ENCODE peak calls at places on chromosomes 4 and X, in five cellular contexts. Y is IMR-90, D is HCT116, V is OCI-LY7, O is GM23248. P is an unnamed sample.
A peak's percentile ranks its signal among the peaks of the same experiment; 100 is the strongest.

GRCh38 chrX:101595739-101596419 is 21.9 kb downstream of the ARMCX6 start:
- DNase-seq in V (peak; percentile 53), Y (peak; percentile 75), D (peak; percentile 58), O (peak; percentile 70), P (peak; percentile 52)

GRCh38 chr4:102687373-102687981 is 73.3 kb downstream of the MANBA start:
- DNase-seq in Y (peak; percentile 43), D (peak; percentile 38), V (no peak), O (peak; percentile 55), P (peak; percentile 84)

GRCh38 chr4:80393246-80393969 is 57.9 kb downstream of the CFAP299 start:
- DNase-seq in Y (peak; percentile 94), V (no peak), O (peak; percentile 85), D (no peak), P (no peak)

GRCh38 chrX:5163663-5164062 is 1065.0 kb downstream of the NLGN4X start:
- DNase-seq in Y (no peak), V (peak; percentile 84), O (no peak), D (no peak), P (no peak)

GRCh38 chr4:181998588-181998987 is 244.6 kb upstream of the TENM3 start:
- DNase-seq in O (no peak), D (no peak), V (no peak), Y (no peak), P (no peak)

GRCh38 chr4:5839751-5840674 is 52.9 kb downstream of the CRMP1 start:
- DNase-seq in O (peak; percentile 62), V (no peak), Y (no peak), D (no peak), P (no peak)

GRCh38 chr4:154626793-154627484 is 14.5 kb upstream of the FGG start:
- DNase-seq in D (peak; percentile 63), O (peak; percentile 54), Y (peak; percentile 6), V (peak; percentile 24), P (peak; percentile 51)

GRCh38 chrX:155889328-155889727 is 8.2 kb downstream of the VAMP7 start:
- DNase-seq in V (no peak), O (no peak), Y (no peak), D (no peak), P (no peak)

GRCh38 chrX:30713061-30713525 is 59.9 kb downstream of the GK start:
- DNase-seq in Y (peak; percentile 65), D (peak; percentile 21), V (peak; percentile 46), O (peak; percentile 73), P (peak; percentile 22)

GRCh38 chr4:8586671-8587468 is 5.7 kb upstream of the CPZ start:
- DNase-seq in O (no peak), D (no peak), Y (no peak), V (peak; percentile 11), P (no peak)

GRCh38 chr4:24003476-24003875 is 113.6 kb upstream of the PPARGC1A start:
- DNase-seq in O (no peak), D (no peak), V (no peak), Y (no peak), P (no peak)

GRCh38 chr4:3773552-3774001 is 7.4 kb downstream of the ADRA2C start:
- DNase-seq in V (no peak), D (no peak), O (no peak), Y (no peak), P (no peak)

GRCh38 chr4:1211371-1211770 is 37.6 kb downstream of the CTBP1 start:
- DNase-seq in V (no peak), Y (no peak), O (no peak), D (no peak), P (no peak)

GRCh38 chr4:165328101-165328425 is 594 bp downstream of the MSMO1 start:
- DNase-seq in D (no peak), O (no peak), Y (no peak), V (no peak), P (no peak)

GRCh38 chrX:45735571-45735970 is 534.9 kb upstream of the DIPK2B start:
- DNase-seq in Y (no peak), V (no peak), D (no peak), O (no peak), P (no peak)

GRCh38 chr4:5366421-5366820 is 315.1 kb downstream of the STK32B start:
- DNase-seq in D (no peak), O (peak; percentile 81), Y (peak; percentile 15), V (no peak), P (no peak)

GRCh38 chr4:47876310-47876709 is 38.1 kb downstream of the NFXL1 start:
- DNase-seq in O (peak; percentile 29), D (no peak), Y (no peak), V (no peak), P (no peak)

GRCh38 chr4:186762361-186762760 is 38.7 kb upstream of the FAT1 start:
- DNase-seq in Y (peak; percentile 5), D (no peak), O (no peak), V (no peak), P (peak; percentile 57)

GRCh38 chr4:839675-840443 is 13.9 kb upstream of the CPLX1 start:
- DNase-seq in D (no peak), Y (peak; percentile 41), O (no peak), V (no peak), P (no peak)

GRCh38 chr4:59161249-59161648 is 2038.9 kb upstream of the ADGRL3 start:
- DNase-seq in D (no peak), O (no peak), V (no peak), Y (no peak), P (no peak)

GRCh38 chrX:105219454-105220401 is 766 bp downstream of the TEX13A start:
- DNase-seq in D (no peak), V (no peak), O (no peak), Y (no peak), P (no peak)

GRCh38 chrX:69158166-69159040 is 6.8 kb downstream of the PJA1 start:
- DNase-seq in D (no peak), V (peak; percentile 55), Y (peak; percentile 85), O (peak; percentile 72), P (peak; percentile 58)

GRCh38 chrX:112536544-112536943 is 143.2 kb downstream of the LHFPL1 start:
- DNase-seq in O (no peak), V (no peak), D (no peak), Y (no peak), P (no peak)

GRCh38 chr4:17490575-17491059 is 21.3 kb downstream of the QDPR start:
- DNase-seq in V (no peak), O (no peak), D (no peak), Y (no peak), P (no peak)

GRCh38 chr4:7805533-7806079 is 134.1 kb downstream of the AFAP1 start:
- DNase-seq in D (no peak), V (no peak), Y (peak; percentile 95), O (peak; percentile 81), P (peak; percentile 94)

GRCh38 chrX:118528089-118528753 is 32.6 kb downstream of the DOCK11 start:
- DNase-seq in Y (no peak), D (no peak), V (peak; percentile 31), O (no peak), P (no peak)

GRCh38 chr4:142840516-142841123 is 5.5 kb downstream of the INPP4B start:
- DNase-seq in O (peak; percentile 75), V (peak; percentile 14), D (peak; percentile 38), Y (peak; percentile 68), P (no peak)

GRCh38 chr4:165359501-165359900 is 19.3 kb upstream of the CPE start:
- DNase-seq in V (no peak), D (no peak), Y (no peak), O (peak; percentile 83), P (no peak)

GRCh38 chr4:105895609-105896460 is 564 bp downstream of the NPNT start:
- DNase-seq in Y (no peak), D (no peak), O (peak; percentile 19), V (no peak), P (no peak)

DNA sequence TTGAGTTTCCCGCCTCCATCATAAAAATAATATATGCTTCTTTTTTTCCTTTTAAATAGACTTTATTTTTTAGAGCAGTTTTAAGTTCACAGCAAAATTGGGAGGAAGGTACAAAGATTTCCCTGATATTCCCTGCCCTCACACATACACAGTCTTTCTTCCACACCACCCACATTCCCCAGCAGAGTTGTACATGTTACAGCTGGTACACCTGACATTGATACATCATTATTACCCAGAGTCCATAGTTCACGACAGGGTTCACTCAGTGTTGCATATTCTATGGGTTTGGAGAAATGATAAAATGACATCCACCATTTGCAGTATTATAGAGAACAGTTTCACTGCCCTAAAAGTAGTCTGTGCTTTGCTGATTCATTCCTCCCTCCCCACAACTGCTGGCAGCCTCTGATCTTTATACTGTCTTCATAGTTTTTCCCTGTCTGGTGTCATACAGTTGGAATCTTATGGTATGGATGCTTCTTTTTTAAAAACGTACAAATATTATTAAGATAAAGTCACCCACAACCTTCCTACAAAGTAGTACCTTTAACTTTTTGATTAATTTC is 15.1 kb downstream of the AGA start:
- DNase-seq in O (peak; percentile 62), V (no peak), D (no peak), Y (peak; percentile 75), P (no peak)
- H2AFZ ChIP-seq in O (peak overlapping the region; percentile 37), V (no peak overlapping the region), D (no peak overlapping the region), Y (peak overlapping the region; percentile 74), P (no peak overlapping the region)

GRCh38 chr4:98612318-98613250 is 45.8 kb downstream of the TSPAN5 start:
- DNase-seq in O (peak; percentile 14), V (no peak), D (no peak), Y (no peak), P (no peak)
- H3K4me3 ChIP-seq in O (no peak overlapping the region), V (no peak overlapping the region), D (no peak overlapping the region), Y (no peak overlapping the region), P (no peak overlapping the region)

GRCh38 chr4:113438596-113438995 is 322.9 kb downstream of the CAMK2D start:
- DNase-seq in V (no peak), D (no peak), O (no peak), Y (no peak), P (no peak)

GRCh38 chr4:113434247-113434587 is 327.3 kb downstream of the CAMK2D start:
- DNase-seq in D (no peak), Y (peak; percentile 39), O (peak; percentile 64), V (no peak), P (no peak)

GRCh38 chr4:113435893-113436292 is 325.6 kb downstream of the CAMK2D start:
- DNase-seq in O (peak; percentile 92), D (peak; percentile 84), Y (peak; percentile 75), V (no peak), P (peak; percentile 18)

GRCh38 chr4:113436360-113436759 is 325.2 kb downstream of the CAMK2D start:
- DNase-seq in O (peak; percentile 85), D (no peak), V (peak; percentile 42), Y (peak; percentile 70), P (no peak)

GRCh38 chr4:113437124-113437523 is 324.4 kb downstream of the CAMK2D start:
- DNase-seq in V (no peak), D (no peak), O (no peak), Y (no peak), P (no peak)
- H2AFZ ChIP-seq in V (peak overlapping the region; percentile 67), D (no peak overlapping the region), O (peak overlapping the region; percentile 18), Y (no peak overlapping the region), P (no peak overlapping the region)

DNA sequence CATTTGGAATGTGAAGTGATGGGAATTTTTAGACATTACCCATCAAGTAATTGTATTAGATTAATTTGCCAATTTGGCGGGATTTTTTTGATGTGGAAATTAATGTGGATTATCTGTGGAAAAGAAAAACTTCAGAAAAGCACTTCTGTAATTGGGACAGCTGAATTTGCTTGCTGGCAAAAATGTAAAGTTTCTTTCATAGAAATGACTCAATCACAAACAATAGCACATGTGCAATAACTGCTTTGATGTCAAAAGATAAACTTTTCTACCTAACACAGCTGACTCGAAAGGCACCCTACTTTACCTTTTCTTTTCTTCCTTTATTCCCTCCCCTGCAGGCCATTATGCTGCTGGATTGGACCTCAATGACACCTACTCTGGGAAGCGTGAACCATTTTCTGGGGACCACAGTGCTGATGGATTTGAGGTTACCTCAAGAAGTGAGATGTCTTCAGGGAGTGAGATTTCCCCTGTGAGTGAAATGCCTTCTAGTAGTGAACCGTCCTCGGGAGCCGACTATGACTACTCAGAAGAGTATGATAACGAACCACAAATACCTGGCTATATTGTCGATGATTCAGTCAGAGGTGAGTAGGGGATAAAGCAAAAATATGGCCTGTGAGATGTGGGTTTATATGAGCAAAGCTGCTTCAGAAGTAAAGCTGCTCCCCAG is 1.4 kb downstream of the AREG start:
- DNase-seq in V (no peak), O (no peak), D (no peak), Y (no peak), P (no peak)
- H3K4me3 ChIP-seq in V (no peak overlapping the region), O (no peak overlapping the region), D (peak overlapping the region; percentile 65), Y (no peak overlapping the region), P (peak overlapping the region; percentile 41)

P was measured in PC-9.